ENCODE peak calls at places on chromosomes 16 and 17, in seven cellular contexts. S, Q, Z, L, M, R and P are unnamed samples.

GRCh38 chr17:39979021-39979660 is 1.5 kb upstream of the PSMD3 start:
- DNase-seq in R (no peak), M (no peak), S (no peak), Z (no peak), L (no peak), Q (no peak), P (no peak)

GRCh38 chr16:24609740-24610420 is 70.5 kb downstream of the RBBP6 start:
- DNase-seq in R (peak), M (no peak), Q (no peak), S (peak), L (peak), Z (no peak), P (peak)

GRCh38 chr16:66167564-66168291 is 198.8 kb upstream of the CDH5 start:
- DNase-seq in S (no peak), M (no peak), R (no peak), Q (no peak), Z (no peak), L (no peak), P (no peak)

GRCh38 chr16:73058616-73059409 is 10.9 kb upstream of the ZFHX3 start:
- DNase-seq in L (peak), R (no peak), Q (no peak), M (peak), S (peak), Z (peak), P (peak)

GRCh38 chr17:70622382-70623260 is 453.3 kb downstream of the KCNJ2 start:
- DNase-seq in R (no peak), Z (peak), M (peak), L (peak), Q (no peak), S (peak), P (peak)

GRCh38 chr17:82229686-82230626 is 1.1 kb downstream of the SLC16A3 start:
- DNase-seq in R (peak), M (no peak), S (no peak), Q (no peak), Z (no peak), L (no peak), P (no peak)

GRCh38 chr16:77943770-77944169 is 78.6 kb upstream of the CLEC3A start:
- DNase-seq in Z (no peak), L (no peak), S (no peak), Q (no peak), M (no peak), R (no peak), P (no peak)

GRCh38 chr17:80832266-80832676 is 159.4 kb upstream of the CHMP6 start:
- DNase-seq in Q (no peak), M (peak), R (no peak), L (peak), S (no peak), Z (no peak), P (no peak)

GRCh38 chr17:21289902-21290571 is 5.5 kb downstream of the MAP2K3 start:
- DNase-seq in R (no peak), S (no peak), Z (no peak), M (no peak), Q (no peak), L (peak), P (no peak)

GRCh38 chr16:528111-529011 is 849 bp downstream of the CAPN15 start:
- DNase-seq in Q (no peak), R (no peak), Z (no peak), L (peak), M (peak), S (no peak), P (no peak)

GRCh38 chr17:75524971-75525805 is at the start of gene LLGL2:
- DNase-seq in L (peak), Q (no peak), M (peak), S (peak), Z (peak), R (peak), P (peak)

GRCh38 chr17:7739746-7740145 is 22.2 kb downstream of the DNAH2 start:
- DNase-seq in M (no peak), S (no peak), L (no peak), Q (no peak), R (no peak), Z (no peak), P (no peak)

GRCh38 chr17:40311575-40311974 is 2.6 kb downstream of the RARA start:
- DNase-seq in Z (no peak), L (no peak), S (no peak), R (no peak), M (no peak), Q (no peak), P (peak)

GRCh38 chr16:30741461-30741914 is 6.7 kb upstream of the PHKG2 start:
- DNase-seq in M (no peak), Z (peak), L (no peak), Q (no peak), S (no peak), R (peak), P (peak)

GRCh38 chr16:89688395-89688794 is 1.9 kb downstream of the CDK10 start:
- DNase-seq in S (no peak), Q (no peak), L (no peak), M (no peak), R (no peak), Z (no peak), P (no peak)

GRCh38 chr16:58011652-58012051 is 10.4 kb downstream of the USB1 start:
- DNase-seq in S (no peak), Q (no peak), L (no peak), M (no peak), R (peak), Z (no peak), P (no peak)

GRCh38 chr17:60941028-60941427 is 263.4 kb downstream of the BCAS3 start:
- DNase-seq in L (no peak), Z (no peak), Q (no peak), S (no peak), M (no peak), R (no peak), P (no peak)

GRCh38 chr16:75260856-75261589 is 9.6 kb upstream of the BCAR1 start:
- DNase-seq in L (peak), Q (no peak), M (no peak), S (no peak), Z (no peak), R (no peak), P (no peak)

GRCh38 chr16:28925386-28926228 is 569 bp upstream of the RABEP2 start:
- DNase-seq in L (no peak), M (peak), S (no peak), Q (no peak), Z (peak), R (peak), P (peak)

GRCh38 chr17:77327566-77328463 is 187.0 kb downstream of the SEC14L1 start:
- DNase-seq in Q (no peak), S (no peak), M (no peak), L (peak), R (no peak), Z (no peak), P (no peak)

GRCh38 chr17:8226536-8227237 is 16.3 kb upstream of the AURKB start:
- DNase-seq in R (no peak), L (peak), Z (peak), M (peak), Q (peak), S (peak), P (no peak)

GRCh38 chr17:44171931-44172455 is 1.5 kb downstream of the ASB16 start:
- DNase-seq in M (no peak), S (no peak), L (no peak), R (no peak), Z (no peak), Q (no peak), P (no peak)

GRCh38 chr17:63830904-63831491 is 3.5 kb upstream of the FTSJ3 start:
- DNase-seq in M (no peak), S (no peak), L (no peak), R (no peak), Z (no peak), Q (no peak), P (no peak)

GRCh38 chr16:50407351-50407750 is 38.6 kb upstream of the BRD7 start:
- DNase-seq in S (peak), L (no peak), Q (no peak), R (no peak), Z (no peak), M (no peak), P (no peak)

GRCh38 chr17:79695293-79696158 is 35.2 kb upstream of the ENPP7 start:
- DNase-seq in Z (no peak), Q (no peak), S (no peak), R (no peak), M (no peak), L (peak), P (no peak)

GRCh38 chr17:7742729-7743128 is 25.2 kb downstream of the DNAH2 start:
- DNase-seq in L (no peak), S (no peak), M (peak), Z (no peak), R (no peak), Q (no peak), P (no peak)

GRCh38 chr17:75501378-75502071 is 13.8 kb downstream of the CASKIN2 start:
- DNase-seq in Q (no peak), R (no peak), Z (no peak), S (no peak), L (peak), M (no peak), P (no peak)

GRCh38 chr17:77125432-77125901 is 15.3 kb upstream of the SEC14L1 start:
- DNase-seq in Z (peak), Q (no peak), R (peak), S (no peak), M (no peak), L (no peak), P (peak)

GRCh38 chr16:53057658-53058057 is 2.9 kb downstream of the CHD9 start:
- DNase-seq in R (no peak), M (no peak), S (no peak), Z (no peak), L (no peak), Q (peak), P (no peak)

GRCh38 chr17:78369791-78370381 is 8.6 kb upstream of the PGS1 start:
- DNase-seq in Z (no peak), Q (no peak), L (peak), R (no peak), M (no peak), S (no peak), P (no peak)

GRCh38 chr16:52597073-52597771 is 50.3 kb upstream of the TOX3 start:
- DNase-seq in S (no peak), Z (no peak), M (no peak), Q (no peak), L (no peak), R (no peak), P (no peak)

GRCh38 chr17:73228748-73229236 is 32.9 kb downstream of the CPSF4L start:
- DNase-seq in S (no peak), L (no peak), M (peak), Z (peak), R (peak), Q (no peak), P (no peak)

GRCh38 chr17:49969794-49970389 is 902 bp downstream of the DLX4 start:
- DNase-seq in M (no peak), Z (no peak), L (no peak), S (no peak), Q (no peak), R (no peak), P (no peak)

GRCh38 chr17:77892469-77893143 is 65.9 kb upstream of the TNRC6C start:
- DNase-seq in S (peak), M (peak), Q (no peak), R (peak), L (peak), Z (peak), P (no peak)

GRCh38 chr16:69848635-69849545 is 86.8 kb downstream of the WWP2 start:
- DNase-seq in Q (no peak), L (no peak), M (no peak), S (no peak), Z (no peak), R (no peak), P (no peak)

GRCh38 chr17:73690581-73691135 is 46.4 kb upstream of the SDK2 start:
- DNase-seq in L (peak), Q (no peak), R (no peak), Z (no peak), S (peak), M (peak), P (no peak)

GRCh38 chr16:82587289-82587688 is 39.5 kb upstream of the CDH13 start:
- DNase-seq in S (no peak), L (no peak), M (no peak), R (no peak), Q (no peak), Z (no peak), P (no peak)

GRCh38 chr16:2771496-2772402 is 5.3 kb downstream of the ELOB start:
- DNase-seq in S (no peak), Q (no peak), M (no peak), Z (no peak), L (no peak), R (no peak), P (no peak)

GRCh38 chr16:2775317-2775716 is 1.8 kb downstream of the ELOB start:
- DNase-seq in S (no peak), Q (no peak), M (no peak), Z (no peak), L (no peak), R (no peak), P (no peak)

GRCh38 chr16:2775765-2776499 is 1.1 kb downstream of the ELOB start:
- DNase-seq in L (no peak), S (no peak), R (no peak), Q (no peak), Z (no peak), M (no peak), P (no peak)

GRCh38 chr16:2774161-2774891 is 2.8 kb downstream of the ELOB start:
- DNase-seq in S (no peak), R (no peak), Q (no peak), L (no peak), Z (no peak), M (no peak), P (no peak)

DNA sequence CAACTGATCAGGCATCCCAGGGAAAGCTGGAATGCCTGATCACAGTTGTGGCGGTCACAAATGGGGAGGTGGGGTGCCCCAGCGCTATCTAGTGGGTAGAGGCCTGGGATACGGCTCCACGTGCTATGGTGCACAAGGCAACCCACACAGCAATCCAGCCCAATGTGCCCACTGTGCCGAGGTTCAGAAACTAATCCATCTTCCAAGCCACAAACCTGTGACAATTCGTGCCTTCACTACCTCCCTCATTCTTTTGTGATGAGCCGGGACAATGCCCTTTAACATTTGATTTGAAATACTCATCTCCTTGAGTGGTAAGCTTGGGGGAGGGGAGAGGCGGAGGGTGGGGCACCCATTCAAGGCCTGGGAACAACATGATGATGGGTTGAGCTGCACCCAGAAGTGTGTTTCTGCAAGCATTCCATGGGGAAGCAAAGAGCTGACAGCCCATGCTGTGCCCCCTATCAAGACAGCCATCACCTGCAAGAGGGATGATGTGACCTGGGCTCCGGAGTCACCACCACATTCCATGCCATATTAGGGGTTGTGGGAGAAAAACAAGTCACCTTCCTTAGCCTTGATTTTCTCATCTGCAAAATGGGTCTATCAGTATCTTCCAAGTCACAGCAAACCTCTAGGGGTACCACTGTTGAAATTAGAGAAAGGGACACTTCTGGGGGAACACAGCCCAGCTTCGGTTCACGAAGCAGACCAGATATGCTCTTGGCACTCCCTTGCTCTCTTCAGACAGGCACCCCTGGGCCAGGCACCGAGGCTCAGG is 3.7 kb downstream of the ELOB start:
- DNase-seq in M (no peak), Z (no peak), L (no peak), Q (no peak), R (no peak), S (no peak), P (no peak)
- TF ChIP-seq JUND in M (no peak), Z (no peak), L (no peak), Q (no peak), R (no peak), S (no peak), P (no peak)

GRCh38 chr17:19570497-19571151 is 37.0 kb downstream of the SLC47A1 start:
- DNase-seq in M (no peak), S (no peak), Z (no peak), R (no peak), L (no peak), Q (no peak), P (no peak)
- TF ChIP-seq JUND in M (no peak), S (no peak), Z (no peak), R (no peak), L (no peak), Q (no peak), P (no peak)

DNA sequence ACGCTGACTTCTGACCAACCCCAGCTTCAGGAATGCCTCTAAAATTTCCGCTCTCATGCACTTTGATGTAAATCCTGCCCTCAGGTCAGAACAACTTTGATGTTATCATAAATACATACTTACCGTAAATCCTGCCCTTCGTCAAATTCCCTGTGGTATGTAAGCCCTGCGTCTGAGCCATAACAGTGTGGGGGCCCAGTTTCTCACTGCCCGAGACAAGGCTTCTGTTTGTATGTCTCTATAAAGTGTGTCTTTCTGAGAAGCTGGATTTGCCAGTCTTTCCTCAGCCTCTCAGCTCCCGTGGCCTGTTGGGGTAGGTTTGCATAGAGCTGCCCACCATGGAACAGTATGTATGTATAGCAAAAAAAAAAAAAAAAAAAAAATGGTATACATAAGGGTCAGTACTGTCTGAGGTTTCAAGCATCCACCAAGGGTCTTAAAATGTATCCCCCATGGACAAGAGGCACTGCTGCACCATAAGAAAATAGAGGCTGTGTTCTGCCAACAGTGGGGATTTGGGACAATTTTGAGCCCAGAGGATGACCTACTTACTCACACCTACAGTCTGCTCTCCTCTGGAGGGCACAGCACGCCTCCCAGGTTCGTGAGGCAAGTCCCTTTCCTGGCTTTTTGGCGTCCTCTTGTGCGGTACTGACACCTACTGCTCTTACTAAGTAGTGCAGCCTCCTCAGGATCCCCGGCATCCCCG is 17.5 kb downstream of the PRMT7 start:
- DNase-seq in Z (peak), M (peak), S (peak), L (peak), R (peak), Q (peak), P (peak)
- TF ChIP-seq JUND in Z (no peak), M (peak), S (no peak), L (no peak), R (no peak), Q (no peak), P (peak)

GRCh38 chr17:31798205-31798724 is 60.8 kb downstream of the COPRS start:
- DNase-seq in M (no peak), Q (no peak), L (no peak), S (no peak), Z (no peak), R (peak), P (no peak)

GRCh38 chr17:31808521-31808920 is 50.5 kb downstream of the COPRS start:
- DNase-seq in S (no peak), Q (no peak), L (no peak), Z (no peak), R (no peak), M (no peak), P (no peak)

GRCh38 chr17:31802502-31802901 is 56.5 kb downstream of the COPRS start:
- DNase-seq in Q (no peak), Z (peak), R (no peak), M (peak), S (no peak), L (no peak), P (no peak)

GRCh38 chr17:31807846-31808245 is 51.2 kb downstream of the COPRS start:
- DNase-seq in S (no peak), Z (no peak), Q (no peak), L (no peak), R (no peak), M (no peak), P (no peak)

GRCh38 chr17:31803494-31804213 is 55.4 kb downstream of the COPRS start:
- DNase-seq in Q (no peak), R (peak), S (no peak), M (no peak), Z (no peak), L (no peak), P (peak)
- TF ChIP-seq JUND in Q (no peak), R (no peak), S (no peak), M (no peak), Z (no peak), L (no peak), P (no peak)

GRCh38 chr17:30361766-30362279 is 16.9 kb upstream of the CPD start:
- DNase-seq in Z (no peak), S (no peak), M (no peak), L (no peak), Q (no peak), R (no peak), P (no peak)
- TF ChIP-seq JUND in Z (no peak), S (no peak), M (no peak), L (no peak), Q (no peak), R (no peak), P (no peak)

DNA sequence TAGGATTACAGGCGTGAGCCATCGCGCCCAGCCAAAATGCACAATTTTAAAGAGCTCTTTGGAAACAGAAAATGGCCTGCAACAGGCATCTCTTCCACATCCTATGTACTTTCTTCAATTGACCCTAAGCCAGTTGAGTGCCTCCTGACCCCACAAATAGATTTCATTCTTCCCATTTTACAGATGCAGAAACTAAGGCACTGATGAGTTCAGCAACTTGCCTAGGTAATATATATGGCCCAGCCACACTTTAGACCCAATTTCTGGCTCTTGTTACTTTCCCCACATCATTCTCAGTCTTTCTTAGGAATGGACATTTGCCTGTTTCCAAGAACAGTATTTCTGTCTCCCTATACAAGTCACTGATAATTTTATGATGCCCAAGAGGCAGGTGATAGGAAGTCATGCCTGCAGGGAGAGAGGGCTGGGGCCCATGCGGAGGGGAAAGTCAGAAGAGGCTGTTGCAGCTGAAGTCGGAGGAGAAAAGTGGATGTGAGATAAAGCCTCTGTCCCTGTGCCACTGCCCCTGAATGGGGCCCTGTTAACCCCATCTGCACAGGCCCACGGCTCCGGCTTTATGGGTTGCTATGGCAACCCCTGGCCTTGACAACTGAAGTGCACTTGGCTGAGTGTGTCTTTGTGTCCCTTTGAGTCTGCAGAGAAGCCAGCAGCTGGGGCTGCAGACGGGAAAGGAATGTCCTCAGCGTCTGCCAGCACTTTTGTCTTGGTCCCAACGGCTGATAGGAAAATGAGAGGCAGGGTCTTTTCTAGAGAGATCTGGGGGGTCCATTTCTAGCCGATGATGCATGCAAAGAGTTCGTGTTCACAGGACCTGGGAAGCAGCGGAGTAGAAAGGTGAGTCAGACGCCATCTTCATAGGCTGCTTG is 45.9 kb downstream of the ABAT start:
- DNase-seq in M (no peak), Q (no peak), L (peak), R (peak), Z (no peak), S (peak), P (no peak)
- TF ChIP-seq JUND in M (no peak), Q (no peak), L (no peak), R (no peak), Z (no peak), S (no peak), P (no peak)

GRCh38 chr17:66947311-66947710 is 17.2 kb upstream of the CACNG4 start:
- DNase-seq in Q (no peak), M (no peak), S (no peak), R (no peak), L (no peak), Z (no peak), P (no peak)
- TF ChIP-seq JUND in Q (no peak), M (no peak), S (no peak), R (no peak), L (no peak), Z (no peak), P (no peak)